ENCODE peak calls at places on chromosomes 1 and 21, in six cellular contexts. Y, P, X, R, F and K are unnamed samples. For H3K36me3, the result is how much of the 10 kb centered on the place peaks cover.

GRCh38 chr1:73800376-73800775 is 397.6 kb downstream of the LRRIQ3 start:
- DNase-seq in X (no peak), P (no peak), R (no peak), F (no peak), Y (no peak), K (no peak)

GRCh38 chr1:67339623-67340343 is 32.1 kb downstream of the IL12RB2 start:
- DNase-seq in F (no peak), X (no peak), Y (peak), P (no peak), R (no peak), K (no peak)

GRCh38 chr1:7121622-7121988 is 336.4 kb downstream of the CAMTA1 start:
- DNase-seq in Y (no peak), X (no peak), R (no peak), F (no peak), P (no peak), K (no peak)

GRCh38 chr1:234544094-234544579 is 65.2 kb upstream of the TARBP1 start:
- DNase-seq in F (peak), R (no peak), P (peak), Y (no peak), X (peak), K (peak)

GRCh38 chr21:41861987-41862386 is 17.2 kb downstream of the PRDM15 start:
- DNase-seq in Y (no peak), R (no peak), P (no peak), X (no peak), F (no peak), K (no peak)

GRCh38 chr1:47469910-47470309 is 32.1 kb downstream of the FOXD2 start:
- DNase-seq in X (peak), P (no peak), F (no peak), R (no peak), Y (no peak), K (no peak)

GRCh38 chr1:9700340-9700739 is 48.8 kb downstream of the PIK3CD start:
- DNase-seq in Y (no peak), F (peak), P (no peak), X (no peak), R (peak), K (peak)

GRCh38 chr21:31901342-31901741 is 28.5 kb downstream of the HUNK start:
- DNase-seq in X (no peak), R (no peak), Y (no peak), P (no peak), F (no peak), K (no peak)

GRCh38 chr1:67701876-67702275 is 16.9 kb downstream of the GADD45A start:
- DNase-seq in F (no peak), Y (no peak), R (no peak), X (no peak), P (no peak), K (no peak)

GRCh38 chr1:2801535-2802291 is at the start of gene TTC34:
- DNase-seq in R (peak), X (peak), Y (no peak), P (peak), F (peak), K (no peak)

GRCh38 chr1:197614916-197615692 is 160.2 kb downstream of the DENND1B start:
- DNase-seq in Y (peak), X (no peak), R (peak), P (peak), F (no peak), K (no peak)

GRCh38 chr1:246805135-246805716 is 81.0 kb downstream of the SCCPDH start:
- DNase-seq in X (no peak), F (no peak), R (no peak), P (peak), Y (no peak), K (no peak)

GRCh38 chr1:197912739-197913494 is 4.3 kb upstream of the LHX9 start:
- DNase-seq in X (no peak), Y (no peak), P (no peak), R (no peak), F (peak), K (no peak)

GRCh38 chr1:17653728-17654351 is 101.3 kb upstream of the ACTL8 start:
- DNase-seq in Y (no peak), X (peak), F (peak), R (no peak), P (no peak), K (no peak)

GRCh38 chr21:35077975-35078374 is 28.9 kb upstream of the RUNX1 start:
- DNase-seq in R (no peak), F (no peak), X (no peak), Y (no peak), P (no peak), K (no peak)

GRCh38 chr1:32352831-32353383 is 9.4 kb downstream of the FAM229A start:
- DNase-seq in X (no peak), F (no peak), Y (no peak), P (no peak), R (no peak), K (no peak)

GRCh38 chr1:64848812-64849211 is 103.9 kb downstream of the RAVER2 start:
- DNase-seq in R (no peak), P (no peak), F (no peak), X (no peak), Y (no peak), K (no peak)

GRCh38 chr1:59779949-59780348 is 34.8 kb upstream of the HOOK1 start:
- DNase-seq in X (no peak), Y (no peak), F (no peak), R (no peak), P (peak), K (no peak)

GRCh38 chr21:42656872-42657271 is 3.5 kb downstream of the PDE9A start:
- DNase-seq in F (no peak), Y (no peak), P (no peak), R (no peak), X (no peak), K (no peak)

GRCh38 chr1:197481101-197481500 is 213.0 kb downstream of the CRB1 start:
- DNase-seq in P (no peak), R (no peak), F (no peak), Y (no peak), X (no peak), K (no peak)

GRCh38 chr1:11646317-11646716 is 7.9 kb downstream of the FBXO2 start:
- DNase-seq in P (no peak), Y (no peak), R (no peak), X (no peak), F (no peak), K (no peak)

GRCh38 chr1:32716312-32717126 is 13.9 kb upstream of the SYNC start:
- DNase-seq in X (peak), F (peak), Y (no peak), R (peak), P (peak), K (no peak)

GRCh38 chr21:15224346-15225086 is 159.7 kb upstream of the NRIP1 start:
- DNase-seq in X (no peak), R (peak), F (no peak), P (no peak), Y (no peak), K (peak)

GRCh38 chr1:208201241-208201640 is 42.9 kb downstream of the PLXNA2 start:
- DNase-seq in X (no peak), F (no peak), Y (no peak), P (peak), R (no peak), K (no peak)

GRCh38 chr21:42048870-42049577 is 22.1 kb upstream of the UMODL1 start:
- DNase-seq in F (no peak), Y (no peak), R (no peak), X (no peak), P (no peak), K (no peak)

GRCh38 chr1:177890459-177890858 is 79.4 kb downstream of the SEC16B start:
- DNase-seq in F (no peak), P (no peak), R (no peak), Y (no peak), X (no peak), K (no peak)

GRCh38 chr1:29991025-29991424 is 732.4 kb downstream of the MATN1 start:
- DNase-seq in Y (no peak), R (no peak), F (peak), X (peak), P (no peak), K (no peak)

GRCh38 chr1:223001653-223002634 is 141.1 kb downstream of the TLR5 start:
- DNase-seq in P (no peak), Y (no peak), R (no peak), F (no peak), X (no peak), K (no peak)

GRCh38 chr1:11749203-11749689 is 12.7 kb upstream of the C1orf167 start:
- DNase-seq in P (peak), F (peak), X (peak), R (peak), Y (no peak), K (no peak)

GRCh38 chr21:34061983-34062382 is 11.4 kb upstream of the MRPS6 start:
- DNase-seq in P (no peak), F (peak), X (peak), R (peak), Y (no peak), K (no peak)

GRCh38 chr1:3673381-3674099 is 21.2 kb downstream of the TP73 start:
- DNase-seq in P (no peak), Y (peak), X (no peak), F (no peak), R (no peak), K (no peak)

GRCh38 chr1:201696217-201696761 is 132.7 kb upstream of the IPO9 start:
- DNase-seq in Y (no peak), P (no peak), R (no peak), X (no peak), F (peak), K (peak)
- TF ChIP-seq REST in Y (no peak), P (no peak), R (no peak), X (no peak), F (no peak), K (no peak)

DNA sequence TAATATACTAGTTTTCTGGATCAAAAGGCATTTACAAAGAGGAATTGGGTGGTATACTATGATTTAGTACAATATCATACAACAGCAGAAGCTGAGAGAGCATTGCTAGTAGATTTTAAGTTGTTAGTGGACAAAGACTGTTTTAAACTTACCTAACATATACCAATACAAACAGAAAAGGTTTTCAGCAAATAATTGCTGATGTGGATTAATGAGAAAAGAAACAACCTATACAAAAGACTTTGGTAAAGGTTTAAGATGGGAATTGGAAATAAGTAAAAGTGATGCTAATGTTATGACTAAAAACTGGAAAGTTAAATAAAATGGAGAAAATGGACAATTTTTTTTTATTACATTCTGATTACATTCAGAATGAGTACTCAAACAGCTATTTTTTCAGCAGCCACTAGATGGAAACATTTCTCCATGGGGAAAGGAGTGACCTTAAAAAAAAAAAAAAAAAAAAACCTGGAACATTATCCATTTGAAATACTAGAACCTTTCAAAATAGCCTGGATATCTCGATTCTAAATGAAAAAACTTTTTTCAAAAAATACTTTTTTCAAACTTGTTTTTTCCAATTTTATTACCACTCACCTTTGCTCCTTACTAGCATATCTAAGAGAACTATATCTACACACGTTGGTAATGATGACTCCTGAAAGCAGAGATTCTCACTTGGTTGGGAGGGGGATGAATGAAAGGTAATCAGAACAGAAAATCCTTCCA is 55.4 kb downstream of the EPRS1 start:
- DNase-seq in R (peak), F (peak), P (peak), X (no peak), Y (no peak), K (peak)
- H3K36me3 ChIP-seq in R (under half), F (under half), P (under half), X (half or more), Y (under half), K (under half)

GRCh38 chr1:39892611-39893595 is 8.8 kb downstream of the MYCL start:
- DNase-seq in Y (no peak), F (no peak), X (peak), R (no peak), P (peak), K (no peak)
- TF ChIP-seq SIN3A in Y (no peak), F (no peak), X (no peak), R (no peak), P (no peak), K (no peak)

DNA sequence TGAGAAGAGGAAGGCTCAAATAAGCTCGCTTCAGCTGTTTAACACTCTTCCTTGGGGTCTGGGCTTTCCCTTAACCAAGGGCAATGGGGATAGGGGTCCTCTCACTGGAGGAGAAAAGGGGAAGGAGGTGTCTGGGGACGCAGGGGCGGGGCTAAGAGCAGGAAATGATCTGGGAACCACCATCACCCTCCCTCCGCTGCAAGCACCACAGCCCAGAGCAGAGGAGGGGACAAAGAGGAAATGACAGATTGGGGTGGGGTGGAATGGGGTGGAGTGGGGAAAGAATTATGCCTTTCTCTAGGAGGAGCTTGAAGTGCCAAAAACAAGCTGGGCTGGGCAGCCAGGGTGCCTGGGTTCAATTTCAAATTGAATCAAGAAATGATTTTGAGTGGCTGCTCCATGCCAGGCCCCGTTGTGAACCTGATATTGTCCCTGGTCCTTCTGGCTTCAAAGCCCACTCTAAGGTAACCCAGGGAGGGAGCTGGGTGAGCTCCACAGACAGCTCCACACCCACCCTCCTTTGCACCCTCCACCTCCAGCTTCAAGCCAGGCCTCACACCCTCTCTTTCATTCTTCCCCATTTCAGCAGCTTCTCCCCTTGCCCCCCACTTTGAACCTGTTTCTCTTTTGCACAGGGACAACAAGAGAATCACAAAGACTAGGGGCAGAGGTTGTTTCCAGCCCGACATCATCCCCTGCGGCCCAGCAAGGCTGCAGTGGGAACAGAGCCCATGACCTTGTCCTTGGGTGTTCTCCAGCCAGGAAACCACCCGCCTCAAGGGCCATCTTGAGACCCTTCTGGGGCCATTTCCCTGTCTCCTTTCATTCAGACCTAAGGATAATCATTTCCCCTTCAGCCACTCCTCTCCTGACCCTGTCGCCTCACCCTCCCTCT is 1.1 kb downstream of the ARHGAP30 start:
- DNase-seq in P (no peak), X (no peak), R (no peak), F (no peak), Y (peak), K (no peak)
- TF ChIP-seq REST in P (no peak), X (no peak), R (no peak), F (no peak), Y (no peak), K (no peak)

DNA sequence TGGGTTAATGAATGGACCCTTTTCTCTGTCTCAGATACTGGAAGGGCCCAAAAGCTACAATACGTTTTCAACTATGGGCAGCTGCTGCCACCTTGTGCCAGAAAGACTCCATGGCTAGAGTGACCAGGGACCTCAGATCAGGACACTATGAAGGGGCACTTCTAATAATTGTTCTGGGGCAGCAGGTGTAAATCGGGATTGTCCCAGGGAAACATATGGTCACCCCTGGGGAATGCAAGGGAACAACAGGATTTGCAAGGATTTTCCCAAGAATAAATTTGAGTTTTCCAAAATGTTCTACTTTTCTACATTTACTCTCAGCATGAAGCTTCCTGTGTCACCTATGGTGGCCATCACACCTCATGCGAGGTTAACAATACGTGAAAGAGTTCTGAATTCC is 12.0 kb upstream of the FCAMR start:
- DNase-seq in P (peak), R (peak), Y (no peak), X (peak), F (peak), K (peak)
- H3K36me3 ChIP-seq in P (under half), R (under half), Y (under half), X (under half), F (under half), K (under half)

GRCh38 chr1:89844860-89845259 is 24.0 kb downstream of the LRRC8D start:
- DNase-seq in Y (no peak), R (no peak), X (no peak), F (no peak), P (no peak), K (no peak)
- TF ChIP-seq SIN3A in Y (no peak), R (no peak), X (no peak), F (no peak), P (no peak), K (no peak)

DNA sequence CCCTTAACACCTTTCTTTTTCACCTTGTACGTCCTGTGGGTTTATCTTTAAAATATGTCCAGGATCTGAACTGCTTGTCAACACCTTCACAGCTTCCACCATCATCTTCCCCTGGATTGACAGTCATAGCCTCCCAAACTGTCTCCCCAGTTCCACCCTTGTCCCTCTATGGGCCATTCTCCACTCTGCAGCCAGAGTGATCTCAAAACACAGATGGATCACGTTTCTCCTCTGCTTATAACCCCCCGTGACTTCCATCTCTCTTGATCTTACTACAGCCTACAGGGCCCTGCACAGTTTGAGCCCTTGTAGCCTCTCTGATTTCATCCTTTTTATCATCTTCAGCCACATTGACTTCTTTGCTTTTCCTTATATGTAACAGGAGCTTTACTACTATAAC is 4.3 kb downstream of the INSRR start:
- DNase-seq in P (no peak), F (no peak), Y (no peak), R (no peak), X (peak), K (no peak)
- TF ChIP-seq REST in P (no peak), F (no peak), Y (no peak), R (no peak), X (no peak), K (no peak)

GRCh38 chr1:21866629-21867009 is 54.6 kb downstream of the LDLRAD2 start:
- DNase-seq in F (no peak), P (no peak), X (no peak), R (no peak), Y (no peak), K (no peak)
- H3K36me3 ChIP-seq in F (under half), P (under half), X (half or more), R (under half), Y (under half), K (under half)